ENCODE peak calls at places on chromosomes 2 and 18, in four cellular contexts. W is NB4, C is Kasumi-1, I is HCEC 1CT. E is an unnamed sample.

GRCh38 chr2:119179951-119180350 is 21.4 kb upstream of the C1QL2 start:
- DNase-seq in W (no peak), C (no peak), I (peak; percentile 25), E (no peak)

GRCh38 chr2:9143264-9143815 is 63.3 kb upstream of the ASAP2 start:
- DNase-seq in W (no peak), C (no peak), I (no peak), E (no peak)

GRCh38 chr2:55856936-55857335 is 66.6 kb downstream of the EFEMP1 start:
- DNase-seq in W (no peak), C (no peak), I (peak; percentile 58), E (no peak)

GRCh38 chr2:68779595-68779994 is 45.0 kb downstream of the ARHGAP25 start:
- DNase-seq in W (no peak), C (no peak), I (no peak), E (no peak)

GRCh38 chr2:160157861-160158813 is 41.9 kb downstream of the ITGB6 start:
- DNase-seq in W (no peak), C (no peak), I (no peak), E (no peak)

GRCh38 chr2:120856421-120856862 is 120.8 kb downstream of the GLI2 start:
- DNase-seq in W (no peak), C (no peak), I (peak; percentile 19), E (no peak)

GRCh38 chr2:150939087-150939486 is 322.6 kb downstream of the RBM43 start:
- DNase-seq in W (no peak), C (no peak), I (no peak), E (no peak)

GRCh38 chr2:145546091-145546490 is 1026.2 kb upstream of the ZEB2 start:
- DNase-seq in W (no peak), C (no peak), I (peak; percentile 45), E (no peak)

GRCh38 chr2:147449323-147450080 is 395.3 kb upstream of the ACVR2A start:
- DNase-seq in W (no peak), C (no peak), I (no peak), E (no peak)

GRCh38 chr2:110157153-110157793 is 41.7 kb upstream of the MALL start:
- DNase-seq in W (peak; percentile 59), C (peak; percentile 79), I (peak; percentile 72), E (peak; percentile 4)

GRCh38 chr18:46239998-46240397 is 135.8 kb downstream of the HAUS1 start:
- DNase-seq in W (no peak), C (no peak), I (no peak), E (no peak)

GRCh38 chr18:44321868-44322590 is 358.7 kb upstream of the SETBP1 start:
- DNase-seq in W (no peak), C (no peak), I (no peak), E (no peak)

GRCh38 chr2:120110507-120110906 is 97.6 kb downstream of the EPB41L5 start:
- DNase-seq in W (peak; percentile 87), C (peak; percentile 12), I (no peak), E (no peak)

GRCh38 chr2:186780701-186781316 is 68.2 kb downstream of the ZSWIM2 start:
- DNase-seq in W (peak; percentile 20), C (peak; percentile 28), I (peak; percentile 34), E (peak; percentile 1)

GRCh38 chr2:138782378-138782777 is 2.2 kb upstream of the NXPH2 start:
- DNase-seq in W (no peak), C (no peak), I (no peak), E (no peak)

GRCh38 chr2:99488999-99489757 is 639 bp downstream of the REV1 start:
- DNase-seq in W (peak; percentile 78), C (peak; percentile 44), I (peak; percentile 49), E (peak; percentile 32)

GRCh38 chr2:24783641-24784040 is 9.6 kb downstream of the PTRHD1 start:
- DNase-seq in W (no peak), C (no peak), I (no peak), E (no peak)

GRCh38 chr2:10571673-10572072 is 118.1 kb downstream of the NOL10 start:
- DNase-seq in W (no peak), C (no peak), I (no peak), E (no peak)

GRCh38 chr2:167756427-167756826 is 491.0 kb downstream of the STK39 start:
- DNase-seq in W (no peak), C (no peak), I (no peak), E (no peak)

GRCh38 chr2:31894656-31895055 is 116.2 kb downstream of the MEMO1 start:
- DNase-seq in W (no peak), C (no peak), I (no peak), E (no peak)

GRCh38 chr2:74278176-74278575 is 65.0 kb downstream of the SLC4A5 start:
- DNase-seq in W (no peak), C (no peak), I (no peak), E (no peak)

GRCh38 chr18:54416459-54416858 is 58.8 kb downstream of the C18orf54 start:
- DNase-seq in W (no peak), C (no peak), I (no peak), E (no peak)

GRCh38 chr2:96205888-96206287 is 2.7 kb downstream of the STARD7 start:
- DNase-seq in W (no peak), C (no peak), I (peak; percentile 79), E (no peak)

GRCh38 chr2:113806217-113806913 is 49.9 kb upstream of the SLC35F5 start:
- DNase-seq in W (no peak), C (no peak), I (no peak), E (no peak)

GRCh38 chr18:35938562-35938961 is 33.9 kb upstream of the RMP24 start:
- DNase-seq in W (no peak), C (no peak), I (no peak), E (no peak)

GRCh38 chr2:152449578-152449977 is 114.6 kb downstream of the FMNL2 start:
- DNase-seq in W (no peak), C (no peak), I (no peak), E (no peak)

GRCh38 chr2:50953021-50953420 is 78.9 kb downstream of the NRXN1 start:
- DNase-seq in W (peak; percentile 2), C (no peak), I (peak; percentile 45), E (no peak)

GRCh38 chr2:226847511-226847910 is 11.7 kb downstream of the RHBDD1 start:
- DNase-seq in W (no peak), C (no peak), I (no peak), E (no peak)

GRCh38 chr18:76977108-76977621 is 154.8 kb downstream of the ZNF236 start:
- DNase-seq in W (no peak), C (no peak), I (no peak), E (no peak)

GRCh38 chr2:150538582-150539236 is 51.2 kb upstream of the RND3 start:
- DNase-seq in W (no peak), C (no peak), I (peak; percentile 39), E (no peak)

GRCh38 chr2:69957970-69958369 is 3.5 kb downstream of the ASPRV1 start:
- DNase-seq in W (no peak), C (no peak), I (no peak), E (no peak)

GRCh38 chr2:208657468-208657867 is 250.9 kb downstream of the PTH2R start:
- DNase-seq in W (peak; percentile 11), C (peak; percentile 1), I (no peak), E (no peak)

GRCh38 chr2:157192445-157193423 is 64.8 kb upstream of the GALNT5 start:
- DNase-seq in W (no peak), C (no peak), I (no peak), E (no peak)

GRCh38 chr18:44792456-44793080 is 111.9 kb downstream of the SETBP1 start:
- DNase-seq in W (no peak), C (no peak), I (no peak), E (no peak)

GRCh38 chr18:46152436-46152807 is 48.2 kb downstream of the HAUS1 start:
- DNase-seq in W (no peak), C (no peak), I (peak; percentile 73), E (no peak)

GRCh38 chr18:35713545-35713944 is 132.0 kb downstream of the GALNT1 start:
- DNase-seq in W (no peak), C (no peak), I (peak; percentile 39), E (no peak)

GRCh38 chr2:177998006-177998405 is 74.6 kb downstream of the PDE11A start:
- DNase-seq in W (no peak), C (no peak), I (peak; percentile 89), E (no peak)

E was measured in GDM1.